ENCODE peak calls at places on chromosomes 5 and 9, in ten cellular contexts. L, J, U, W, T, H, X, B, C and E are unnamed samples.

GRCh38 chr5:149423287-149424268 is 44.5 kb upstream of the IL17B start:
- DNase-seq in L (peak), J (peak), U (peak), W (no peak), T (no peak), H (no peak), X (peak), B (peak), C (no peak), E (peak)

GRCh38 chr9:96172797-96173196 is 129.2 kb downstream of the HSD17B3 start:
- DNase-seq in L (no peak), J (no peak), U (no peak), W (no peak), T (no peak), H (peak), X (no peak), B (no peak), C (no peak), E (no peak)

GRCh38 chr5:156147251-156147947 is 179.6 kb upstream of the SGCD start:
- DNase-seq in L (peak), J (peak), U (no peak), W (no peak), T (no peak), H (no peak), X (no peak), B (peak), C (no peak), E (no peak)

GRCh38 chr9:127303830-127304229 is 39.3 kb downstream of the GARNL3 start:
- DNase-seq in L (no peak), J (peak), U (no peak), W (no peak), T (no peak), H (peak), X (no peak), B (no peak), C (no peak), E (no peak)

GRCh38 chr5:163867324-163867723 is 361.9 kb downstream of the MAT2B start:
- DNase-seq in L (peak), J (peak), U (no peak), W (no peak), T (no peak), H (no peak), X (no peak), B (peak), C (no peak), E (no peak)

GRCh38 chr9:133707065-133707760 is 30.9 kb downstream of the SARDH start:
- DNase-seq in L (peak), J (peak), U (peak), W (no peak), T (no peak), H (peak), X (peak), B (peak), C (peak), E (no peak)

GRCh38 chr5:124460666-124461065 is 285.8 kb downstream of the ZNF608 start:
- DNase-seq in L (no peak), J (no peak), U (no peak), W (no peak), T (no peak), H (no peak), X (no peak), B (no peak), C (no peak), E (no peak)

GRCh38 chr5:52668544-52669185 is 119.1 kb upstream of the ITGA1 start:
- DNase-seq in L (no peak), J (no peak), U (no peak), W (no peak), T (no peak), H (no peak), X (peak), B (no peak), C (no peak), E (no peak)

GRCh38 chr5:95262933-95263660 is 21.8 kb downstream of the MCTP1 start:
- DNase-seq in L (no peak), J (no peak), U (no peak), W (no peak), T (no peak), H (no peak), X (no peak), B (no peak), C (no peak), E (no peak)

GRCh38 chr5:137466888-137467287 is 32.2 kb downstream of the SPOCK1 start:
- DNase-seq in L (peak), J (no peak), U (no peak), W (no peak), T (no peak), H (peak), X (no peak), B (peak), C (no peak), E (no peak)

GRCh38 chr5:163347671-163348070 is 89.7 kb upstream of the CCNG1 start:
- DNase-seq in L (peak), J (peak), U (peak), W (peak), T (peak), H (peak), X (no peak), B (peak), C (peak), E (peak)

GRCh38 chr9:136327313-136327971 is at the start of gene GPSM1:
- DNase-seq in L (peak), J (peak), U (peak), W (no peak), T (peak), H (no peak), X (peak), B (peak), C (peak), E (peak)

GRCh38 chr9:92716557-92716956 is 46.6 kb upstream of the IPPK start:
- DNase-seq in L (peak), J (peak), U (peak), W (peak), T (peak), H (peak), X (peak), B (peak), C (peak), E (peak)

GRCh38 chr5:103587185-103587748 is 24.7 kb upstream of the NUDT12 start:
- DNase-seq in L (peak), J (peak), U (no peak), W (no peak), T (no peak), H (peak), X (no peak), B (peak), C (peak), E (peak)

GRCh38 chr5:133285583-133286021 is 233.8 kb downstream of the HSPA4 start:
- DNase-seq in L (peak), J (peak), U (no peak), W (peak), T (peak), H (peak), X (peak), B (peak), C (no peak), E (no peak)

GRCh38 chr5:39040875-39041274 is 33.3 kb downstream of the RICTOR start:
- DNase-seq in L (no peak), J (no peak), U (no peak), W (peak), T (peak), H (no peak), X (peak), B (no peak), C (no peak), E (no peak)

GRCh38 chr9:33106827-33107621 is 30.6 kb upstream of the SMU1 start:
- DNase-seq in L (peak), J (peak), U (no peak), W (peak), T (no peak), H (peak), X (peak), B (peak), C (no peak), E (no peak)

GRCh38 chr9:35651964-35652828 is 1.5 kb upstream of the SIT1 start:
- DNase-seq in L (peak), J (peak), U (no peak), W (no peak), T (peak), H (peak), X (no peak), B (peak), C (no peak), E (no peak)

GRCh38 chr5:171748720-171749119 is 36.9 kb upstream of the SMIM23 start:
- DNase-seq in L (no peak), J (no peak), U (no peak), W (no peak), T (no peak), H (no peak), X (no peak), B (no peak), C (no peak), E (no peak)

GRCh38 chr5:171749365-171749764 is 36.3 kb upstream of the SMIM23 start:
- DNase-seq in L (no peak), J (no peak), U (no peak), W (no peak), T (no peak), H (no peak), X (no peak), B (no peak), C (no peak), E (no peak)

GRCh38 chr5:171745602-171746001 is 40.0 kb upstream of the SMIM23 start:
- DNase-seq in L (no peak), J (no peak), U (no peak), W (no peak), T (no peak), H (no peak), X (no peak), B (no peak), C (no peak), E (no peak)

GRCh38 chr5:171747061-171747859 is 38.4 kb upstream of the SMIM23 start:
- DNase-seq in L (no peak), J (no peak), U (no peak), W (no peak), T (no peak), H (no peak), X (no peak), B (no peak), C (no peak), E (no peak)

DNA sequence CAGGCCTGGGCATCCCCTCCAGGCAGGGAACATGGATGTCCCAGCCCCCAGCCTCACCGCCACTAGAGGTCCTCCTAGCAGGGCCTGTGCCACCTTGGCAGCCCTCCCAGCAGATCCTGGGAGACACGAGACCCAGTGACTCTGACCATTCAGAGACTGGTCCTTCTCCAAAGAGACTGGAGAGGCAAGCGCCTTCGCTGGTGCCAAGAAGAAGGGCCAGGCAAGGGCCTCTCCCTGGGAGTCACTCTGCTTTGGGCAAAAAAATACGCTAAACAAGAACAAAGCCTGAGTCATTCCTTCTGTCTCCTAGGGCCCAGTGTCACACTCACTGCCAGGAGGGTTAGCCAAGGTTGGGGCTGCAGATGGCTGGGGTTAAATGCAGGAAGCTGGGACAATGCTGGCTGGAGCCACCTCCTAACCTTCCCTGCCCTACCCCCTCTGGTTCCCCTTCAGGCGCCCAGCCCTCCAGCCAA is 35.3 kb upstream of the SMIM23 start:
- DNase-seq in L (peak), J (peak), U (peak), W (no peak), T (peak), H (peak), X (peak), B (peak), C (peak), E (peak)
- TF ChIP-seq CTCF in L (no peak), J (no peak), U (peak), W (no peak), T (no peak), H (peak), X (no peak), B (peak), C (peak), E (peak)

GRCh38 chr5:171840701-171841522 is 55.3 kb downstream of the SMIM23 start:
- DNase-seq in L (no peak), J (no peak), U (peak), W (no peak), T (no peak), H (no peak), X (no peak), B (no peak), C (no peak), E (no peak)

GRCh38 chr5:171839112-171839511 is 53.5 kb downstream of the SMIM23 start:
- DNase-seq in L (no peak), J (no peak), U (no peak), W (no peak), T (no peak), H (no peak), X (no peak), B (no peak), C (no peak), E (no peak)

GRCh38 chr5:171842006-171842776 is 56.6 kb downstream of the SMIM23 start:
- DNase-seq in L (no peak), J (no peak), U (no peak), W (no peak), T (no peak), H (peak), X (no peak), B (no peak), C (no peak), E (no peak)

GRCh38 chr5:171838066-171838465 is 52.4 kb downstream of the SMIM23 start:
- DNase-seq in L (no peak), J (no peak), U (no peak), W (no peak), T (no peak), H (no peak), X (no peak), B (no peak), C (no peak), E (no peak)

GRCh38 chr5:171840066-171840465 is 54.4 kb downstream of the SMIM23 start:
- DNase-seq in L (no peak), J (no peak), U (no peak), W (no peak), T (no peak), H (no peak), X (no peak), B (no peak), C (peak), E (no peak)
- H3K4me3 ChIP-seq in L (no peak), J (no peak), U (no peak), W (no peak), T (no peak), H (no peak), X (no peak), B (no peak), C (no peak), E (no peak)

DNA sequence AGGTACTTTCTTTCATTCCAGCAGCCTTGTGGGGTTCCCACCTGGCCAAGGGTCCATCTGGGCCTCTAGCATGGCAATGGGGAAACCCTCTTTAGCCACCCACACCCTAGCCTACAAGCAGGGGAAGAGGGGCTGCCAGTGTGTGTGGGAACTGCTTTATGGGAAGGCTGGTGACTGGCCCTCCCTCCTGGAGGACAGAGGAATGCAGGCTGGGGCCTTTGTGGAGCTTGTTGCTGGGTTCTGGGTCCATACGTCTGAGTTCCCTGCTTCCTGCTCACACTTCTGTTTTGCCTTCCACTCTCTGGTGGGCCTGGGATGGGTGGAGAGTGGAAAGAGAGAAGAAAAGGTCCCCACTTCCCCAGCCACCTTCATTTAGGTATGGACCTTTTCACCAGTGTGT is 14.9 kb upstream of the PITX1 start:
- DNase-seq in L (no peak), J (no peak), U (no peak), W (no peak), T (no peak), H (no peak), X (no peak), B (no peak), C (no peak), E (no peak)
- TF ChIP-seq CTCF in L (no peak), J (no peak), U (no peak), W (no peak), T (no peak), H (no peak), X (no peak), B (no peak), C (no peak), E (no peak)

GRCh38 chr9:85666086-85666485 is 75.7 kb downstream of the AGTPBP1 start:
- DNase-seq in L (no peak), J (no peak), U (no peak), W (no peak), T (no peak), H (no peak), X (no peak), B (no peak), C (no peak), E (no peak)

GRCh38 chr9:85658716-85659115 is 83.0 kb downstream of the AGTPBP1 start:
- DNase-seq in L (no peak), J (no peak), U (no peak), W (no peak), T (no peak), H (no peak), X (no peak), B (no peak), C (no peak), E (no peak)

GRCh38 chr9:85667374-85667773 is 74.4 kb downstream of the AGTPBP1 start:
- DNase-seq in L (no peak), J (no peak), U (no peak), W (no peak), T (no peak), H (no peak), X (no peak), B (no peak), C (no peak), E (peak)

GRCh38 chr9:85662558-85662957 is 79.2 kb downstream of the AGTPBP1 start:
- DNase-seq in L (peak), J (no peak), U (no peak), W (no peak), T (no peak), H (no peak), X (no peak), B (no peak), C (peak), E (no peak)
- H3K4me3 ChIP-seq in L (no peak), J (no peak), U (no peak), W (no peak), T (no peak), H (no peak), X (no peak), B (no peak), C (no peak), E (no peak)

GRCh38 chr5:75051217-75051751 is 1.1 kb downstream of the GCNT4 start:
- DNase-seq in L (no peak), J (no peak), U (no peak), W (peak), T (peak), H (no peak), X (no peak), B (peak), C (no peak), E (no peak)

GRCh38 chr5:75050415-75050814 is 1.9 kb downstream of the GCNT4 start:
- DNase-seq in L (peak), J (no peak), U (peak), W (no peak), T (no peak), H (no peak), X (no peak), B (peak), C (peak), E (peak)

GRCh38 chr5:75048457-75048953 is 3.9 kb downstream of the GCNT4 start:
- DNase-seq in L (no peak), J (peak), U (no peak), W (no peak), T (no peak), H (no peak), X (no peak), B (peak), C (no peak), E (no peak)

GRCh38 chr5:75047356-75047755 is 5.0 kb downstream of the GCNT4 start:
- DNase-seq in L (no peak), J (no peak), U (no peak), W (no peak), T (no peak), H (no peak), X (no peak), B (no peak), C (no peak), E (no peak)

DNA sequence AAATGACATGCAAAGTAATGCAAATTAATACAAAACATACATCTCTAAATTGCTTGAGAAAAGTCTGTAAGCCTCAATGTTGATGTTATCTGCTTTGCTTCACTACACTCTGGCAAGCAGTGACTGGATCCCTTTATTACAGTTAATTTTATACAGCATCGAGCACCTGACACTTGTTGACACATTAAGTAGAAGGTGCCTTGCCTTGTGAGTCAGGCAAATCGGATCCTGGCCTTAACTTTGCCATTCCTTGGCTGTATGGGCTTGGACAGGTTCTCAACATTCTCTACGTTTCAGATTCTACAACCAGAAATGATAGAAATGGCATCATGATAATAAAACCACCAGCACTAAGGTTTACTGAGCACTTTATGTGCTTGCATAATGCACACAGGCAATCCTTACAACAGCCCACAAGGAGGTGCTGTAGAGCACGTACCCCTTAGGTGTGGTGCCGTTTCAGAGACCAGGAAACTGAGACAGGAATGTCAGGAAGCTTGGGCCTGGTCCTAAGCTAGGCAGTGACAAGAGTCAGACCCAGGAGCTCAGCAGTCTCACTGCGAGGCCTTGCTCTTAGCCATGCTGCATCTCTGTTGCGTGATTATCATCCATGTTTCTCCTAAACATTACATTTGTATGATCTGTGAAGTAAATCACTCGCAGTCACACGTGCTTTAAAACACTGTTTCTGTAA is 2.6 kb downstream of the GCNT4 start:
- DNase-seq in L (peak), J (peak), U (peak), W (peak), T (peak), H (peak), X (no peak), B (peak), C (peak), E (peak)
- TF ChIP-seq CTCF in L (peak), J (peak), U (peak), W (no peak), T (peak), H (peak), X (peak), B (peak), C (peak), E (peak)

GRCh38 chr5:116652903-116653302 is 78.3 kb upstream of the SEMA6A start:
- DNase-seq in L (peak), J (no peak), U (no peak), W (no peak), T (no peak), H (peak), X (no peak), B (peak), C (peak), E (no peak)
- H3K4me3 ChIP-seq in L (no peak), J (no peak), U (no peak), W (no peak), T (no peak), H (no peak), X (no peak), B (no peak), C (no peak), E (no peak)

DNA sequence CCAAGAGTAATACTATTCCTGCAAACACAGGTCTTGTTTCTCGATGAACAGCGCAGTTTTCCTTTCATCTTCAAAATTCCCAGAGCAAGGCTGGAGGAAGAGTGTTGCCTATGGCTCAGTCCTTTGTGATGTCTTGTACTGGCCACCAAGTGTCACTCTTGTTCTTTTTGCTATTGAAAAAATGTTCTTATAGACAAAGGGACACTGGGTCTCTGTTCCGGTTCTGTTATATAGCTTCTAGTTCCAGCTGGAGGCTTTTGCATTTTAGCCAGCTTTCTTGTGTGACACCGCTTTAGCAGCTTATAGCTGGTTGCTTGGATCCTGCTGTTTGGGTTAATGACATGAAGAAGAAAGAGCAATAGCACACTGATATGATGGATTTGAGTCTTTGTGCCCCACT is 343.7 kb upstream of the KCNN2 start:
- DNase-seq in L (no peak), J (peak), U (no peak), W (no peak), T (no peak), H (no peak), X (no peak), B (no peak), C (no peak), E (no peak)
- TF ChIP-seq CTCF in L (no peak), J (peak), U (peak), W (no peak), T (no peak), H (no peak), X (peak), B (no peak), C (peak), E (peak)

DNA sequence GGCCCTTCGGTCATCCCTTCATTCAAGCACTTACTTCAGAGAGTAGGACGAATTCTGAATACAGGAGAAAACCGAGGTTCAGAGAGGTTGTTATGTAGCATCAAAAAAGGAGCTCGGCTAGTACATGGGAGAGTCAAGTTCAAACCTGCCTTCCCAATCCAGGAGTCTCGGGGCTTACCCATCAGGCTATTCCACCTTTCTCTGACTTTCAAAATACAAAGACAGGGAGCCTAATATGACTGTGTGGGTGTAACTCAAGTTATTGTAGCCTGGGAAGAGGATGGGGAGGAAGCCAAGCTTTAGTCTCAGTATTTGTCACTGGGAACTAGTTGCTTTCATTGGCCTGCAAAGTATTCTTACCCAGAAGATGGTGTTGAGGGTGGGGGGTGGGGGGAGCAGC is 274.8 kb upstream of the PANK3 start:
- DNase-seq in L (no peak), J (no peak), U (no peak), W (no peak), T (no peak), H (peak), X (no peak), B (no peak), C (no peak), E (no peak)
- H3K4me3 ChIP-seq in L (no peak), J (no peak), U (no peak), W (no peak), T (no peak), H (no peak), X (no peak), B (no peak), C (no peak), E (no peak)